ENCODE peak calls at places on chromosomes 6 and 20, in eight cellular contexts. Q is transverse colon, L is uterus, D is NB4, M is AG09309, X is fibroblast of the aortic adventitia, N is lower leg skin, V is upper lobe of right lung. P is an unnamed sample.

GRCh38 chr6:93678841-93679454 is 259.6 kb upstream of the EPHA7 start:
- DNase-seq in D (no peak), X (peak), N (no peak), M (no peak), Q (no peak), V (no peak), L (no peak), P (no peak)

GRCh38 chr20:45111799-45112471 is 3.0 kb downstream of the WFDC5 start:
- DNase-seq in N (no peak), V (no peak), L (no peak), D (peak), Q (no peak), X (no peak), M (no peak), P (peak)

GRCh38 chr20:59567585-59568508 is 36.5 kb upstream of the PHACTR3 start:
- DNase-seq in V (no peak), X (no peak), L (no peak), N (peak), D (peak), Q (no peak), M (no peak), P (no peak)

GRCh38 chr20:43507150-43508080 is at the start of gene L3MBTL1:
- DNase-seq in V (peak), M (no peak), L (no peak), N (no peak), D (peak), X (peak), Q (peak), P (peak)

GRCh38 chr6:44105993-44106740 is 21.1 kb downstream of the MRPL14 start:
- DNase-seq in M (no peak), D (no peak), N (no peak), Q (no peak), X (no peak), V (no peak), L (no peak), P (peak)

GRCh38 chr20:49715466-49715865 is 1.8 kb upstream of the B4GALT5 start:
- DNase-seq in N (peak), D (no peak), M (no peak), V (no peak), X (no peak), Q (no peak), L (no peak), P (no peak)

GRCh38 chr6:139080255-139080920 is 51.8 kb downstream of the ABRACL start:
- DNase-seq in N (no peak), D (no peak), L (no peak), V (no peak), Q (no peak), X (no peak), M (no peak), P (no peak)

GRCh38 chr20:24027229-24027628 is 38.6 kb upstream of the GGTLC1 start:
- DNase-seq in X (peak), M (no peak), V (peak), L (peak), Q (peak), N (peak), D (peak), P (no peak)

GRCh38 chr6:46491201-46491788 is at the start of gene RCAN2:
- DNase-seq in Q (peak), D (no peak), L (peak), M (no peak), X (peak), V (peak), N (peak), P (peak)

GRCh38 chr20:32902456-32903420 is 44.0 kb downstream of the EFCAB8 start:
- DNase-seq in V (peak), Q (peak), X (peak), N (no peak), L (no peak), D (peak), M (no peak), P (peak)

GRCh38 chr20:50921055-50921454 is 10.2 kb downstream of the ADNP start:
- DNase-seq in L (no peak), V (no peak), M (no peak), D (no peak), N (no peak), Q (no peak), X (peak), P (peak)

GRCh38 chr20:62427172-62428007 is at the start of gene RBBP8NL:
- DNase-seq in D (no peak), L (no peak), V (peak), N (peak), M (no peak), X (no peak), Q (peak), P (no peak)

GRCh38 chr6:137856138-137856898 is 10.7 kb upstream of the TNFAIP3 start:
- DNase-seq in D (no peak), Q (no peak), X (no peak), L (no peak), N (no peak), V (no peak), M (no peak), P (no peak)

GRCh38 chr6:142374090-142374783 is 72.4 kb downstream of the ADGRG6 start:
- DNase-seq in Q (no peak), N (no peak), M (no peak), V (no peak), X (no peak), L (no peak), D (no peak), P (no peak)

GRCh38 chr6:15901141-15902115 is 227.5 kb upstream of the MYLIP start:
- DNase-seq in N (peak), M (no peak), X (no peak), L (no peak), D (peak), V (no peak), Q (peak), P (no peak)

GRCh38 chr6:74598473-74599393 is 607.1 kb downstream of the COL12A1 start:
- DNase-seq in N (no peak), V (no peak), X (no peak), D (no peak), M (peak), Q (no peak), L (no peak), P (peak)

GRCh38 chr6:75568100-75568499 is 33.6 kb upstream of the SENP6 start:
- DNase-seq in M (no peak), L (no peak), D (no peak), N (no peak), X (no peak), Q (no peak), V (no peak), P (no peak)

GRCh38 chr6:116557863-116558262 is 4.3 kb downstream of the CALHM4 start:
- DNase-seq in L (no peak), Q (no peak), V (no peak), D (no peak), M (peak), N (no peak), X (peak), P (peak)

DNA sequence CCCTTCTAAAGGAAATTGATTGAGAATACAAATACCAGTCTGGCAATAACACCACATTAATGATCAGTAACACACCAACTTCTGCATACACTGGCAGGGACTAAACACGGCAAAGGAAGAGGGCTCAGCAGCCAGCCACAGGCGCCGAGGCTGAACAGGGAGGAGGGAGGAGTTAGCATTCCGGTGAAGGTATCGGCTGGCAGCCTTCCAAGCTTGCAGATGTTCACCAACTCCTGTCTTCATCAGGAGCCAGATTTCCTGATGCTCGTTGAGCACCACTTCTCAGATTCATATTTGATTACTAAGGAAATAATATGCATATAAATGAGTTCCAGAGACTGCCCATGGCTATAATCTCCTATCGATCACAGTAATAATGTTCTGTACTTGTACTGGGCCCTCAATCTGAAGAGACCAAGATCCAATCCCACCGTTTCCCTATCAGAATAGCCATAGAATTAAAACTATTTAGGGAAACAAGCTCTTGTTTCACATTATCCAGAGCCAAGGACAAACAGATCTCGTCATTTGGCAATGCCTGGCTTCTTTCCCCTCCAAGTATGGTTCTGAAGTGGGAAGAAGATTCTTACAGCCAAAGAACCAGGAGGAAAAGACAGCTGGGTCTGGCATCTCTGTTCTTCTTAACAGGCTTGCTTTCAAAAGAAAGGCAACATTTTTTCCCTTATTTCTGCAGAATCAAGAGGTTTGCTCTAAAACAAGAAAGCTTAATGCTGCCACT is 42.2 kb downstream of the GFOD1 start:
- DNase-seq in L (peak), D (no peak), Q (peak), X (peak), N (peak), V (no peak), M (no peak), P (peak)
- H3K4me3 ChIP-seq in L (no peak), D (no peak), Q (no peak), X (no peak), N (no peak), V (no peak), M (no peak), P (no peak)

DNA sequence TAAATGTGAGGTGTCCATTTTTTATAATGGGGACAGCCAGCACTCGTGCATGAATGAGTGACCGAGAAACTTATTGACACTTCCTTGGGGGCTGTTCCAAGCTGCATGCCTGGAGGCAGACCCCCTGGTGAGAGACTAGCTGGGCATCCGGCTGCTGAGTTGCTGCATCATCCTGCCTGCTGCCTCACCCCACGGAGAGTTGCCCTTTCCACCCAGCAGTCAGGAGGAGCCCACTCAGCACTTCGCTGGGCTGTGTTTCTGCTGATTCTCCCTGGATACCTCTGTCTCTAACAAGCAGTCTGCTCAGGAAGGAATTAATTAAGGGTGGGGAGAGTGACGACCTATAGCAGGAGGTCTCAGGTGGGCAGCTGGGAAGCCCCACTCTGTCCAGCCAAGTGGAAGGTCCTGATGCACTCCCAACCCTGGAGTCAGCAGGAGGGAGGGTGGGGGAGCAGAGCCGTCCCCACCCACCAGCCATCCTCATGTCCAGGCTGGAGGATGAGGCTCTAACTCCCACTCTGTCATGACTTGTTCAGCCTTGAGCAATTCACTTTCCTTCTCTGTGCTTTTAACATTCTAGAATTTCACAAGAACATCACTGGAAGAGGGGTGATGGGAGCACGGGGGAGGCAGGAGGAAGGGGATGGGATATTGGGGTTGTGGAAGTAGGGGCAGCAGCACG is 177.3 kb downstream of the LRFN2 start:
- DNase-seq in V (no peak), N (no peak), M (no peak), Q (no peak), X (no peak), L (no peak), D (peak), P (no peak)
- TF ChIP-seq CTCF in V (no peak), N (no peak), M (no peak), Q (no peak), X (no peak), L (no peak), D (no peak), P (no peak)

GRCh38 chr6:30006170-30007131 is 54.6 kb upstream of the POLR1H start:
- DNase-seq in M (no peak), L (peak), X (peak), Q (peak), D (no peak), N (peak), V (peak), P (peak)
- H3K4me3 ChIP-seq in M (peak), L (peak), X (peak), Q (peak), D (no peak), N (peak), V (peak), P (peak)

GRCh38 chr6:106512048-106512957 is 117.0 kb downstream of the RTN4IP1 start:
- DNase-seq in L (peak), Q (peak), D (peak), X (peak), V (peak), M (no peak), N (peak), P (peak)

GRCh38 chr6:106510090-106510970 is 119.0 kb downstream of the RTN4IP1 start:
- DNase-seq in Q (peak), D (peak), L (peak), X (peak), N (peak), V (peak), M (no peak), P (peak)

GRCh38 chr6:106508836-106509235 is 120.5 kb downstream of the RTN4IP1 start:
- DNase-seq in L (no peak), D (no peak), V (no peak), X (peak), N (no peak), Q (no peak), M (no peak), P (peak)

GRCh38 chr6:106511274-106512047 is 117.8 kb downstream of the RTN4IP1 start:
- DNase-seq in V (peak), L (peak), Q (peak), D (peak), X (peak), N (peak), M (no peak), P (no peak)

GRCh38 chr6:106509420-106510089 is 119.7 kb downstream of the RTN4IP1 start:
- DNase-seq in L (no peak), X (no peak), M (no peak), Q (no peak), D (no peak), N (no peak), V (no peak), P (no peak)
- TF ChIP-seq CTCF in L (no peak), X (peak), M (no peak), Q (no peak), D (no peak), N (no peak), V (no peak), P (no peak)

GRCh38 chr6:170147832-170148708 is 142.8 kb downstream of the DLL1 start:
- DNase-seq in X (no peak), V (no peak), Q (peak), D (peak), L (no peak), N (no peak), M (no peak), P (no peak)
- H3K4me3 ChIP-seq in X (no peak), V (no peak), Q (no peak), D (no peak), L (no peak), N (no peak), M (no peak), P (no peak)

GRCh38 chr6:17610835-17611234 is 10.7 kb downstream of the FAM8A1 start:
- DNase-seq in V (no peak), Q (no peak), X (no peak), D (no peak), N (no peak), L (no peak), M (no peak), P (no peak)
- TF ChIP-seq CTCF in V (no peak), Q (no peak), X (no peak), D (no peak), N (no peak), L (no peak), M (no peak), P (no peak)

GRCh38 chr20:3751664-3752385 is 15.7 kb downstream of the ADISSP start:
- DNase-seq in L (no peak), M (no peak), V (peak), D (no peak), Q (peak), N (no peak), X (no peak), P (peak)
- H3K4me3 ChIP-seq in L (no peak), M (no peak), V (peak), D (no peak), Q (no peak), N (no peak), X (no peak), P (peak)

DNA sequence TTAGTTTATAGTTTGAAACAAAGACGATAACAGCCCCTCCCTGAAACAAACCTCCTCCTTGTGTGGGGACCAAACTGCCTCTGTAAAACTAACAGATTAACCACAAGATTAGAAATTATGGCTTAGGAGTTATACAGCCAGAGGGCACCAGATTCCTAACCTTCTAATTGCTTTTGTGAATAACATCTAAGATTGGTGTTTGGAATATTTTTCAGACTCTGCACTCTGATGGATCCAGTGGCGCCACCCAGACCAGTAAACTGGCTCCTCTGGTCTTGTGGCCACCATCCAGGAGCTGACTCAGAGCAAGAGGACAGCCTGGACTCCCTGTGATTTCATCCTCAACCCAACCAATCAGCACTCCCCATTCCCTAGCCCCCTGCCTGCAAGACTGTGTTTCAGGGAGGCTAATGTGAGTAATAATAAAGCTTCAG is 58.3 kb upstream of the SLC22A16 start:
- DNase-seq in M (no peak), D (no peak), Q (no peak), V (no peak), X (peak), L (no peak), N (no peak), P (peak)
- TF ChIP-seq CTCF in M (no peak), D (no peak), Q (no peak), V (no peak), X (peak), L (no peak), N (no peak), P (no peak)

GRCh38 chr20:46563848-46564197 is 13.4 kb upstream of the OCSTAMP start:
- DNase-seq in Q (no peak), V (no peak), X (no peak), N (peak), D (no peak), M (no peak), L (no peak), P (no peak)

GRCh38 chr20:46562373-46563169 is 12.1 kb upstream of the OCSTAMP start:
- DNase-seq in X (peak), L (peak), M (peak), D (peak), V (no peak), N (peak), Q (peak), P (peak)

GRCh38 chr20:46562009-46562372 is 11.5 kb upstream of the OCSTAMP start:
- DNase-seq in L (no peak), M (no peak), Q (no peak), N (no peak), X (no peak), D (no peak), V (no peak), P (no peak)

GRCh38 chr20:46564241-46564957 is 13.9 kb upstream of the OCSTAMP start:
- DNase-seq in D (no peak), V (no peak), M (no peak), X (no peak), N (no peak), Q (no peak), L (no peak), P (no peak)

DNA sequence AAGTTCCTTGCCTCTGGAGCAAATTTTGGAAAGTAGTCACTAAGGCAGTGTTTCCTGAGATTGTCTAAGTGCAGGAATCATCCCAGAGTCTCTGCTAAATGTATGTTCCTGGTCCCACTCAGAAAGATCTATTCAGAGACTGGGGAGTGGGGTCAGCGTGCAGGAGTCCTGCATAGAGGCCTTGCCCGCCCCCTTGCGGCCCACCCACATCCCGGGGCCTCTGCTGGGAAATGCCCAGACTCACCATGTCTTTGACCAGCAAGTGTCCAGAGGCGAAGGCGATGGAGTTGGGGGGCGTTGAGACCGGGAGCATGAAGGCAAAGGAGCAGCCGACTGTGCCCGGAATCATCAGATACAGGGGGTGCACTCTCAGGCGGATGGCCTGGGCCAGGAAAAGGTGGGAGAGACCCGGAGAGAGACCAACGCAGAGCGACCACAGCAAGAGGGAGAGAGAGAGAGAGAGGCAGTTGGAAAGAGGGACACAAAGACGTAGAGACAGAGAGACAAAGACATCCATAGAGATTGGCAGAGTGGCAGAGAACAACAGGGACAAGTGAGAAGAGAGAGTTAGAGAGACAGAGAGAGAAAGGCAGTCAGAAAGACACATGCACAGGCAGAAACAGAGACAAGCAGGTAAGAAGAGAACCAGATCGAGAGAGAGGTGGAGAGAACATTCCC is 12.9 kb upstream of the OCSTAMP start:
- DNase-seq in Q (no peak), L (no peak), X (no peak), D (no peak), V (no peak), N (peak), M (no peak), P (no peak)
- H3K4me3 ChIP-seq in Q (no peak), L (no peak), X (no peak), D (no peak), V (no peak), N (no peak), M (no peak), P (no peak)

P was measured in fibroblast of villous mesenchyme.